ENCODE peak calls at places on chromosomes 11 and 22, in nine cellular contexts. W, R, T, Q, V, Y, Z, D and M are unnamed samples.

GRCh38 chr11:469684-470667 is 19.9 kb downstream of the PTDSS2 start:
- DNase-seq in R (peak), Y (peak), T (peak), D (peak), V (peak), W (peak), Q (peak), Z (peak), M (peak)

GRCh38 chr11:86015699-86016098 is 53.2 kb downstream of the PICALM start:
- DNase-seq in T (no peak), Y (no peak), Q (no peak), R (no peak), Z (no peak), W (no peak), V (no peak), D (no peak), M (no peak)

GRCh38 chr11:34860034-34860433 is 56.1 kb downstream of the APIP start:
- DNase-seq in T (peak), Q (no peak), W (no peak), V (no peak), R (no peak), Z (no peak), Y (no peak), D (no peak), M (no peak)

GRCh38 chr22:24467340-24467739 is 27.8 kb upstream of the UPB1 start:
- DNase-seq in T (no peak), Y (no peak), Q (no peak), D (no peak), V (no peak), W (no peak), Z (no peak), R (no peak), M (no peak)

GRCh38 chr11:34354782-34355181 is 3.0 kb downstream of the ABTB2 start:
- DNase-seq in Q (no peak), T (peak), Z (no peak), D (no peak), R (no peak), W (no peak), Y (no peak), V (peak), M (no peak)

GRCh38 chr11:18203723-18204122 is 31.1 kb downstream of the MRGPRX4 start:
- DNase-seq in W (peak), Z (peak), T (peak), D (no peak), Y (no peak), Q (no peak), R (peak), V (no peak), M (no peak)

GRCh38 chr11:65260756-65261590 is 789 bp upstream of the POLA2 start:
- DNase-seq in T (no peak), V (no peak), Z (peak), Y (no peak), D (no peak), Q (no peak), W (no peak), R (no peak), M (no peak)

GRCh38 chr11:87006035-87006434 is 31.7 kb upstream of the TMEM135 start:
- DNase-seq in D (no peak), Y (no peak), R (no peak), Q (no peak), Z (no peak), W (no peak), T (no peak), V (no peak), M (no peak)

GRCh38 chr11:44698228-44698923 is 28.4 kb upstream of the TSPAN18 start:
- DNase-seq in T (no peak), V (no peak), W (no peak), Z (no peak), Q (no peak), Y (no peak), R (no peak), D (no peak), M (no peak)

GRCh38 chr11:87892291-87892690 is 283.0 kb downstream of the RAB38 start:
- DNase-seq in W (no peak), R (no peak), Q (no peak), Z (no peak), Y (no peak), T (no peak), D (no peak), V (no peak), M (no peak)

GRCh38 chr11:11045156-11045670 is 187.4 kb upstream of the ZBED5 start:
- DNase-seq in Y (no peak), D (no peak), W (no peak), V (no peak), Q (no peak), T (no peak), Z (no peak), R (no peak), M (no peak)

GRCh38 chr11:115499891-115500290 is 4.3 kb downstream of the CADM1 start:
- DNase-seq in V (no peak), Y (no peak), D (no peak), R (no peak), T (no peak), Q (no peak), W (no peak), Z (no peak), M (no peak)

GRCh38 chr11:115501895-115502589 is 2.2 kb downstream of the CADM1 start:
- DNase-seq in Q (no peak), Y (no peak), Z (peak), D (no peak), R (no peak), W (peak), V (peak), T (no peak), M (no peak)

GRCh38 chr11:115499241-115499799 is 4.9 kb downstream of the CADM1 start:
- DNase-seq in Y (no peak), D (no peak), Z (no peak), Q (no peak), W (no peak), R (no peak), V (peak), T (no peak), M (no peak)

GRCh38 chr11:115501504-115501894 is 2.7 kb downstream of the CADM1 start:
- DNase-seq in R (no peak), D (no peak), Z (peak), Y (no peak), Q (no peak), W (no peak), T (no peak), V (no peak), M (no peak)

GRCh38 chr11:115500547-115501503 is 3.4 kb downstream of the CADM1 start:
- DNase-seq in Q (no peak), D (no peak), T (no peak), V (no peak), Z (peak), R (no peak), W (no peak), Y (no peak), M (no peak)
- H3K4me3 ChIP-seq in Q (no peak), D (no peak), T (peak), V (no peak), Z (no peak), R (no peak), W (peak), Y (no peak), M (peak)

DNA sequence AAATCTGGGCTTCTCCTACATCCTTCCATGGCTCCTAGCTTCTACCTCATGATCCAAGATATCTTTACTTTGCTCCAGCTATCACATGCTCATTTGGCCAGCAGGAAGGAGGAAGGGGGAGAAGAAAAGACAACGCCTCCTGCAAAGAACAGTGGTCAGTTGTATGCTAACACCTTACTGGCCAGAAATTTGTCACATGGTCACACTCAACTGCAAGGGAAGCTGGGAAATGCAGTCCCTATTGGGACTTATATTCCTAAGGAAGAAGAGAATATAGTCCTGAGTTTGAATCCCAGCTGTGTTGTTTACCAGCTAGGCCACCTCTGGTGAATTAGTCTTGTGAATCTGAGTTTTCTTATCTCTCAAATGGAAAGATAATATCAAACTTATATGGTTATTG is 272.0 kb downstream of the BLID start:
- DNase-seq in Y (no peak), W (no peak), D (no peak), V (no peak), R (no peak), T (no peak), Z (peak), Q (no peak), M (no peak)
- H3K4me3 ChIP-seq in Y (no peak), W (no peak), D (no peak), V (no peak), R (no peak), T (no peak), Z (no peak), Q (no peak), M (no peak)

GRCh38 chr11:118153976-118154375 is 1.4 kb upstream of the SCN4B start:
- DNase-seq in Q (no peak), T (no peak), V (no peak), R (no peak), Y (no peak), D (no peak), Z (no peak), W (no peak), M (no peak)

GRCh38 chr11:118152020-118152551 is 537 bp downstream of the SCN4B start:
- DNase-seq in Z (no peak), Y (no peak), D (no peak), W (no peak), V (no peak), R (no peak), T (no peak), Q (no peak), M (no peak)

GRCh38 chr11:118152552-118153471 is at the start of gene SCN4B:
- DNase-seq in V (peak), T (peak), Y (peak), D (peak), Q (no peak), W (peak), R (peak), Z (peak), M (no peak)

GRCh38 chr11:118151421-118151820 is 1.2 kb downstream of the SCN4B start:
- DNase-seq in R (no peak), V (peak), D (no peak), W (no peak), Y (no peak), Q (no peak), Z (no peak), T (no peak), M (no peak)

GRCh38 chr11:118153516-118153915 is 893 bp upstream of the SCN4B start:
- DNase-seq in Y (no peak), W (no peak), Z (no peak), D (no peak), Q (no peak), V (no peak), R (no peak), T (no peak), M (no peak)
- H3K4me3 ChIP-seq in Y (no peak), W (no peak), Z (no peak), D (no peak), Q (no peak), V (peak), R (peak), T (peak), M (peak)

DNA sequence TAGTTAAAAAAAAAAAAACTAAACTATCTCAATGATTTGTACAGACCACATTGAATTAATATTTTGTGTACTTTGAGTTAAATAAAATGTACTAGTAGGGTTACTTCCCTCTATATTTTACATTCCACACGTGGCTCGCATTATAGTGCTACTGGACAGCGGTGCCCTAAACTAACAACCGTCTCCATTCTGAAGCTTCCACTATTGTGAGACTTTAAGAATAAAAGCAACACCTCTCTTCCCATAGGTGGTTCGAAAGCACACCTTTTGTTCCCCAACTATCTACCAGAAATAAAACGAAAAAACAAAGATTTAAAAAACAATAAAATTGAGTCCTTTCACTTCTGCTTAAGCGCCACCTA is 431 bp upstream of the TTC17 start:
- DNase-seq in W (peak), Y (no peak), Z (no peak), Q (no peak), V (no peak), R (peak), T (peak), D (no peak), M (no peak)
- H3K4me3 ChIP-seq in W (peak), Y (peak), Z (peak), Q (peak), V (peak), R (peak), T (peak), D (peak), M (peak)

GRCh38 chr22:36467946-36468345 is 13.5 kb downstream of the TXN2 start:
- DNase-seq in V (peak), D (no peak), T (peak), Z (no peak), W (peak), Q (peak), Y (peak), R (peak), M (peak)
- H3K4me3 ChIP-seq in V (peak), D (no peak), T (no peak), Z (no peak), W (no peak), Q (no peak), Y (peak), R (no peak), M (no peak)

DNA sequence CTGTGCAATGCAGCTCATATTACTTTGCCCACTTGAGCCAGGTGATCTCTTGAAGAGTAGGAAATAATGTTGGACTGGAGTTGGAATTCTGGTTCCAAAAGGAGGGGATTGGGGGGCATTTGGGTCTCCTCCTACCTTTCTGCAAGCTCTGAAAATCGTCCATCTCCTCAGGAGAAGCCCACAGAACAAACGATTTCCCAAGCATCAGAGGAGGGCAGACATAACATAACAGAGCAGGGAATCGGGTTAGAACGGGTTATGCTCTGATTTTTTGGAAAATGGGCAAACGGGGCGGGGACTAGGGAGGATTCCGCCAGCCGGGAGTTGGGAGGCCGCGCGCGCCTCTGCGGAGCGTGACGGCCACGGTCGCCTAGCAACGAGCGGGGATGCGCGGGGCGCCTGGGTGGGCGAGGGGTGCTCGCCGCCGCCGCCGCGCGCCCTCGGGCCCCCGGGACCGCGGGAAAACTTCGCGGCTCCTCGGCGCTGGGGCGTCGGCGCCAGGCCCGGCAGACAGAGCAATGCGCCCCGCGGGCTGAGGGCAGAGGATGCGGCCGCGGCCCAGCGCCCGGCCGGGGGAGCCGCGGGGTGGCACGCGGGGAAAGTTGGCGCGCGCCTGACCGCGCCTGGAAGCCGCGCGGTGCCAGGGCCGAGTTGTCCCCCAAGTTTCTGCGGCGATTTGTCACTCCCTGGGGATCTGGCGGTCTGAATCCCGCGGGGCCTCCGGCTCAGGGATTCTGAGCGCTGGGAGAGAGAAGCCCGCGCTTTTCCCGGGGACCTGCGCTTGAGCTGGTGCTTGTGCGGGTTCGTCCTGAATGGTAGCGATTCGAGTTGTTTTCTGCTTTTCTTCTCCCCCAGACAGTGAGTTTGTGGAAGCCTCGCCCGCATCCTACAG is 27.8 kb upstream of the AMOTL1 start:
- DNase-seq in R (no peak), T (peak), Q (peak), Z (peak), W (no peak), D (peak), Y (no peak), V (no peak), M (no peak)
- H3K4me3 ChIP-seq in R (peak), T (peak), Q (peak), Z (peak), W (peak), D (peak), Y (peak), V (peak), M (peak)

GRCh38 chr11:71252434-71252781 is at the start of gene SHANK2:
- DNase-seq in V (no peak), W (no peak), Z (peak), D (no peak), T (no peak), R (no peak), Q (no peak), Y (no peak), M (no peak)

GRCh38 chr11:71251761-71252433 is 480 bp downstream of the SHANK2 start:
- DNase-seq in V (no peak), Z (peak), R (no peak), D (no peak), Y (no peak), T (peak), W (no peak), Q (no peak), M (no peak)

GRCh38 chr11:71250512-71251158 is 1.7 kb downstream of the SHANK2 start:
- DNase-seq in Q (no peak), D (no peak), T (no peak), V (no peak), Z (no peak), W (no peak), Y (no peak), R (no peak), M (no peak)

GRCh38 chr11:71252782-71253730 is 679 bp upstream of the SHANK2 start:
- DNase-seq in Y (no peak), R (peak), T (peak), Z (peak), D (no peak), Q (no peak), V (peak), W (peak), M (peak)

DNA sequence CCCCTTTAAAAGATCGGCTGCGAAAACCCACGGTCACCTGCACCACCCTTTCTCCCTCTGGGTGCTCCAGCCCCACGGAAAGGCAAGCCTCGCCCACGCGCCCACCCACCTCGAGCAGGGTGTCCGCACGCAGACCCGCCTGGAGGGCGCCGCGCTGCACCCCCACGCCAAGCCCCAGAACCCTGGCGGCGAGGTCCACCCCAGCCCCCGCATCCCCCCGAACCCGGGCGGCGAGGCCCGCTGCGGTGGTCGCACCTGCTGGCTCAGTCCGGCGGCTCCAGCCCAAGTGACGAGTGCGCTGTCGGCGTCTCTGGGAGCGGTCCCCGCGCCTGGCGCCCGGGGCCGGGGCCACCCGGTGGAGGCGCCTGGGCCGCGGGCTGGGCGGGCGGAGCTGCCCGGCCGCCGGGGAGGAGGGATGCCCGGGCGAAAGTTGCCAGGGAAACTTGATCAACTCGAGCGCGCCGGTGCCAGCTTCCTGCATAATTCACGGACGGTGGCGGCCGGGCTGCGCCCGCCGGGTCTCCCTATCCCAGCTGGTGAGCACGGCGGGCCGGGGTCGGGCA is 1.1 kb downstream of the SHANK2 start:
- DNase-seq in Z (no peak), D (no peak), V (no peak), Q (no peak), W (no peak), T (peak), R (no peak), Y (no peak), M (no peak)
- H3K4me3 ChIP-seq in Z (peak), D (no peak), V (peak), Q (peak), W (peak), T (no peak), R (peak), Y (peak), M (peak)